ENCODE peak calls at places on chromosomes 6 and 20, in six cellular contexts. J, C, F, T, W and A are unnamed samples.

GRCh38 chr6:129920103-129920798 is 59.1 kb upstream of the TMEM244 start:
- DNase-seq in J (no peak), C (no peak), F (no peak), T (peak), W (no peak), A (no peak)

GRCh38 chr6:30483677-30484279 is 5.5 kb upstream of the HLA-E start:
- DNase-seq in J (peak), C (no peak), F (peak), T (peak), W (no peak), A (no peak)

GRCh38 chr6:44011350-44011925 is 115.8 kb downstream of the MRPL14 start:
- DNase-seq in J (no peak), C (no peak), F (no peak), T (no peak), W (no peak), A (no peak)

GRCh38 chr6:155530219-155530834 is 74.7 kb upstream of the NOX3 start:
- DNase-seq in J (peak), C (no peak), F (peak), T (peak), W (no peak), A (no peak)

GRCh38 chr6:108658174-108658573 is 97.5 kb downstream of the FOXO3 start:
- DNase-seq in J (no peak), C (no peak), F (no peak), T (no peak), W (no peak), A (no peak)

GRCh38 chr6:37019065-37019450 is 13.6 kb downstream of the FGD2 start:
- DNase-seq in J (peak), C (no peak), F (no peak), T (no peak), W (peak), A (no peak)

GRCh38 chr20:4601630-4602296 is 119.9 kb upstream of the PRND start:
- DNase-seq in J (peak), C (peak), F (no peak), T (no peak), W (no peak), A (no peak)

GRCh38 chr20:8176276-8176675 is 44.2 kb downstream of the PLCB1 start:
- DNase-seq in J (no peak), C (no peak), F (no peak), T (no peak), W (no peak), A (no peak)

GRCh38 chr6:64988148-64988547 is 718.9 kb downstream of the EYS start:
- DNase-seq in J (no peak), C (no peak), F (no peak), T (peak), W (no peak), A (no peak)

GRCh38 chr6:106181664-106182418 is 95.7 kb downstream of the PRDM1 start:
- DNase-seq in J (no peak), C (no peak), F (no peak), T (no peak), W (no peak), A (no peak)

GRCh38 chr20:571754-572331 is 28.3 kb upstream of the CSNK2A1 start:
- DNase-seq in J (peak), C (peak), F (no peak), T (peak), W (peak), A (peak)

GRCh38 chr20:25567286-25567685 is 18.0 kb downstream of the NINL start:
- DNase-seq in J (no peak), C (no peak), F (no peak), T (no peak), W (no peak), A (no peak)

GRCh38 chr6:57261896-57262295 is 39.8 kb upstream of the RAB23 start:
- DNase-seq in J (no peak), C (no peak), F (no peak), T (no peak), W (no peak), A (no peak)

GRCh38 chr20:62741191-62741676 is 32.6 kb downstream of the NTSR1 start:
- DNase-seq in J (no peak), C (peak), F (peak), T (no peak), W (peak), A (no peak)

GRCh38 chr6:13267142-13267621 is 61.2 kb downstream of the TBC1D7 start:
- DNase-seq in J (no peak), C (no peak), F (peak), T (no peak), W (no peak), A (no peak)

GRCh38 chr6:119132211-119133004 is 53.9 kb upstream of the FAM184A start:
- DNase-seq in J (no peak), C (no peak), F (no peak), T (no peak), W (no peak), A (no peak)

GRCh38 chr6:85677243-85677956 is 34.7 kb upstream of the SYNCRIP start:
- DNase-seq in J (no peak), C (no peak), F (peak), T (peak), W (no peak), A (no peak)

GRCh38 chr6:21931641-21932335 is 338.2 kb downstream of the SOX4 start:
- DNase-seq in J (no peak), C (no peak), F (no peak), T (no peak), W (no peak), A (no peak)

GRCh38 chr6:43129434-43130194 is 41.5 kb upstream of the SRF start:
- DNase-seq in J (peak), C (no peak), F (peak), T (peak), W (no peak), A (no peak)

GRCh38 chr6:33248932-33249731 is 22.5 kb downstream of the VPS52 start:
- DNase-seq in J (peak), C (peak), F (peak), T (peak), W (peak), A (peak)
- TF ChIP-seq CTCF in J (no peak), C (peak), F (no peak), T (no peak), W (no peak), A (no peak)

GRCh38 chr6:38719358-38719757 is 4.2 kb downstream of the DNAH8 start:
- DNase-seq in J (no peak), C (no peak), F (no peak), T (no peak), W (no peak), A (no peak)

GRCh38 chr6:38716825-38717224 is 1.7 kb downstream of the DNAH8 start:
- DNase-seq in J (no peak), C (no peak), F (no peak), T (no peak), W (no peak), A (no peak)

GRCh38 chr6:38722037-38722436 is 6.9 kb downstream of the DNAH8 start:
- DNase-seq in J (no peak), C (no peak), F (no peak), T (no peak), W (no peak), A (no peak)

GRCh38 chr6:38722727-38723334 is 7.7 kb downstream of the DNAH8 start:
- DNase-seq in J (no peak), C (no peak), F (no peak), T (no peak), W (no peak), A (no peak)

GRCh38 chr6:38720295-38720694 is 5.2 kb downstream of the DNAH8 start:
- DNase-seq in J (no peak), C (no peak), F (no peak), T (no peak), W (no peak), A (no peak)
- TF ChIP-seq CTCF in J (peak), C (no peak), F (peak), T (peak), W (no peak), A (no peak)

DNA sequence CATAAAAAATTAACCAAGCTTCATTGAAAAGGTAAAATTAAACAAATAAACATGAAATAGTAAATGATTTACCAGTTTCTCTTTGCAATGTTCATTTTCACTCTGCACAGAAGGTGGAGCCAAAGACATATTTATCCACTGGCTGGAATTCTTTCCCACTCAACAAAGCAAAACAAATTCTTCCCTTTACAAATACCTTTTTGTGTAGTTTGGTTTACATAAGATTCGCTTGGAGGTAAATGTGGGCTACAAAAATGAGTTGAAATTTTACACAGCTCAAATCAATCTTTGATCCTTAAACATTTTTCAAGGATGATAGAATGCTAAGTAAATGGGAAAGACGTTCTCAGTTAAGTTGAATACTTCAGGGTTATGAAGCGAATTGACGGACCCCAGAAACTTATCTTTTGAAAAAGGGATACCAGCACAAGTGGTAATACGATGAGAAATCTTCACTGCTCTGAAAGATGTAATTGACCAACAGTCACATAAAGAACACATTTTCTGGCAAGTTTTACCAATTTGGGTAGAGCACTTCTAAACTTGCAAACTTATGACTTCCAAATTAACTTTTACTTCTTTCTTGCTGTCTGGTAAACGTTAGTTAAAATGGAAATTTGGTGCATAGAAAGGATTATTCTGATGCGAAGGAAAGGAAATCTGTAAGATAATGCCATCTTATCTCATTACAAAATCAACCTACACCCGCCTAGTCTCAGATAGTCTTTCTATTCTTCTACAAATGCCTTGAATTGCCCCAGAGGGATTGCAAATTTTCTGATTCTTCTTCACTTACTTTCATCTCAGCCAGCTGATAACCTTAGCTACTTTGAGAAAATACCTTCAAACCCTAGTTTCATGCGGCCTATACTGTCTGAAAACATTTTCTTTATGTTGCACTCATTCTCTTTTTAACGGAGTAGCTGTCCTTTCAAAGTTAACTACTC is 4.7 kb upstream of the GJA1 start:
- DNase-seq in J (peak), C (no peak), F (peak), T (peak), W (no peak), A (no peak)
- TF ChIP-seq CTCF in J (peak), C (peak), F (peak), T (peak), W (peak), A (peak)

GRCh38 chr20:3226864-3227263 is 12.1 kb downstream of the SLC4A11 start:
- DNase-seq in J (no peak), C (no peak), F (no peak), T (no peak), W (peak), A (no peak)

GRCh38 chr20:3226093-3226492 is 12.9 kb downstream of the SLC4A11 start:
- DNase-seq in J (no peak), C (no peak), F (no peak), T (no peak), W (no peak), A (no peak)

GRCh38 chr20:3223937-3224680 is 14.8 kb downstream of the ITPA start:
- DNase-seq in J (no peak), C (no peak), F (no peak), T (no peak), W (peak), A (no peak)

GRCh38 chr20:3222635-3223600 is 13.6 kb downstream of the ITPA start:
- DNase-seq in J (no peak), C (peak), F (no peak), T (peak), W (no peak), A (no peak)

GRCh38 chr20:3224681-3225421 is 14.1 kb downstream of the SLC4A11 start:
- DNase-seq in J (no peak), C (no peak), F (no peak), T (no peak), W (no peak), A (no peak)
- TF ChIP-seq CTCF in J (no peak), C (no peak), F (no peak), T (no peak), W (no peak), A (no peak)

GRCh38 chr6:45376310-45377040 is 1.3 kb downstream of the SUPT3H start:
- DNase-seq in J (no peak), C (no peak), F (peak), T (peak), W (no peak), A (no peak)

GRCh38 chr6:45378324-45378926 is 691 bp upstream of the SUPT3H start:
- DNase-seq in J (peak), C (peak), F (no peak), T (no peak), W (peak), A (no peak)

GRCh38 chr6:45375449-45375848 is 2.3 kb downstream of the SUPT3H start:
- DNase-seq in J (no peak), C (no peak), F (peak), T (no peak), W (no peak), A (no peak)

GRCh38 chr6:45377041-45377554 is 636 bp downstream of the SUPT3H start:
- DNase-seq in J (no peak), C (no peak), F (no peak), T (no peak), W (no peak), A (no peak)

GRCh38 chr6:45377555-45378323 is at the start of gene SUPT3H:
- DNase-seq in J (peak), C (peak), F (peak), T (peak), W (peak), A (peak)
- TF ChIP-seq CTCF in J (peak), C (no peak), F (no peak), T (peak), W (peak), A (no peak)

GRCh38 chr6:89120371-89120770 is 2.5 kb upstream of the SRSF12 start:
- DNase-seq in J (no peak), C (no peak), F (no peak), T (peak), W (no peak), A (no peak)

GRCh38 chr6:89111933-89112332 is 5.9 kb downstream of the SRSF12 start:
- DNase-seq in J (no peak), C (no peak), F (no peak), T (no peak), W (no peak), A (no peak)

GRCh38 chr6:89117285-89118108 is at the start of gene SRSF12:
- DNase-seq in J (peak), C (peak), F (peak), T (peak), W (peak), A (peak)

GRCh38 chr6:89118931-89119330 is 1.1 kb upstream of the SRSF12 start:
- DNase-seq in J (peak), C (no peak), F (no peak), T (no peak), W (no peak), A (no peak)

GRCh38 chr6:89116702-89117101 is 1.2 kb downstream of the SRSF12 start:
- DNase-seq in J (peak), C (no peak), F (no peak), T (no peak), W (no peak), A (no peak)
- TF ChIP-seq CTCF in J (no peak), C (no peak), F (no peak), T (no peak), W (no peak), A (no peak)

GRCh38 chr6:124400600-124400999 is 561.6 kb upstream of the RNF217 start:
- DNase-seq in J (no peak), C (no peak), F (no peak), T (no peak), W (no peak), A (no peak)
- TF ChIP-seq CTCF in J (no peak), C (no peak), F (no peak), T (peak), W (no peak), A (no peak)

DNA sequence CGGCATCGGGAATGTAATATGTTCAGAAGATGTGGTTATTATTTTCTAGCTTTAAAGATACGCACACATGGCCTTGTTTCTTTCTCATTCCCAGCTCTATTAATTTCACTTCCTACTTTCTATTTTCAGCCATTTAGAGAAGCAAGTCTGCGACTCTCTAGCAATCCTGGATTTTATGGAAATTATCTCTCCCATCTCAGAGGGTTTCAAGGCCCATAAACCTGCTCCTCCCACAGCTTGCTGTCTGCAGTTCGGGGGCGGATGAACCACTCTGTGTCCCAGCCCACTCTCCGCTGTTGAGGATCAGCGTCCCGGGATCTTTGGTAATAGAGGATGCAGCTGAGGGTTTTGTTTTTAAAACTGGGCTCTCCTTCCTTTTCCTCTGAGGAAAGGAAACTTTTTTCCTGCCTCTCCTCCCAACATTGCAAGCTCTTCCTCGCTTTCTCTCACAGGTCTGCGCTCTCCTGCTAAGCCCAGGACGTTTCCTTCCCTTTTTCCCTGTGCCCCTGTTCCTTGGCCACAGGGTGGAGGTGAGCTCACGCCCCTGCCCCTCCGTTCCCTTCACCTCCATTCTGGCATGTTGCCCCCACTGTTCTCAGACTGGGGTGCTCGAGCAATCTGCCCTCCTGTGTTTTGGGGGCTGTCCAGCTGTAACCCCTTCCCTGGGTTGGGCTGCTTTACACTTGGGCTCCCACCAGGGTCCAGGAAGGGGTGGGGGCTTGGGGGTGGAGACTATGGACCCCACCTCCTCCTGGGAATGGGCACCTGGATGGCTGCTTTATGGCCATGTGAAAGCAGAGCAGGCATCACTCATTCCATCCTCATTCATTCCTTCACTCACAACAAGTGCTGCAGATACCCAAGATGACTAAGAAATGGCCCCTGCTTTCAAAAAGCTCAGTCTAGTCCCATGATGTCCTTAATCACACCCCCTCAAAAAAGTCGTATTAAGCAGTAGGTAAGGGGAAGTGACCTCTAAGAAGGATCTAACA is 54.9 kb downstream of the ZBTB9 start:
- DNase-seq in J (no peak), C (no peak), F (peak), T (no peak), W (no peak), A (no peak)
- TF ChIP-seq CTCF in J (no peak), C (no peak), F (no peak), T (no peak), W (no peak), A (no peak)

GRCh38 chr6:18997375-18997826 is 610.3 kb downstream of the RNF144B start:
- DNase-seq in J (peak), C (no peak), F (peak), T (peak), W (no peak), A (no peak)
- TF ChIP-seq CTCF in J (peak), C (peak), F (peak), T (peak), W (peak), A (peak)